ENCODE peak calls at places on chromosome X, in four cellular contexts. X, S, G and A are unnamed samples.

GRCh38 chrX:36218801-36219200 is 299.3 kb downstream of the CFAP47 start:
- DNase-seq in G (no peak), X (no peak), S (no peak), A (no peak)

GRCh38 chrX:51893931-51894696 is 691 bp downstream of the MAGED1 start:
- DNase-seq in G (peak; percentile 55), S (no peak), X (no peak), A (no peak)

GRCh38 chrX:50779694-50780093 is 34.3 kb downstream of the SHROOM4 start:
- DNase-seq in G (no peak), S (no peak), X (no peak), A (no peak)

GRCh38 chrX:38982370-38982769 is 181.1 kb downstream of the MID1IP1 start:
- DNase-seq in S (no peak), G (no peak), X (no peak), A (no peak)

GRCh38 chrX:150366951-150367545 is 3.9 kb downstream of the MAMLD1 start:
- DNase-seq in S (no peak), G (peak; percentile 41), X (no peak), A (peak; percentile 37)

GRCh38 chrX:25726539-25726938 is 411.6 kb upstream of the MAGEB18 start:
- DNase-seq in G (no peak), X (no peak), S (no peak), A (no peak)

GRCh38 chrX:113222305-113222704 is 381.7 kb upstream of the AMOT start:
- DNase-seq in G (no peak), S (no peak), X (no peak), A (no peak)

GRCh38 chrX:86002076-86002896 is 45.1 kb downstream of the CHM start:
- DNase-seq in G (no peak), X (no peak), S (peak; percentile 34), A (peak; percentile 5)

GRCh38 chrX:43141885-43142284 is 363.9 kb upstream of the PPP1R2C start:
- DNase-seq in S (no peak), X (no peak), G (no peak), A (no peak)

GRCh38 chrX:40102393-40103381 is 4.9 kb upstream of the BCOR start:
- DNase-seq in G (no peak), X (no peak), S (no peak), A (no peak)

GRCh38 chrX:153884136-153885076 is 1.6 kb downstream of the L1CAM start:
- DNase-seq in X (no peak), G (peak; percentile 77), S (peak; percentile 42), A (no peak)

GRCh38 chrX:80808854-80809493 is 703 bp downstream of the BRWD3 start:
- DNase-seq in G (no peak), S (peak; percentile 2), X (no peak), A (no peak)

GRCh38 chrX:49106930-49107329 is 16.6 kb downstream of the GPKOW start:
- DNase-seq in X (no peak), G (peak; percentile 48), S (peak; percentile 2), A (peak; percentile 52)

GRCh38 chrX:136866337-136867095 is 14.0 kb downstream of the RBMX start:
- DNase-seq in X (no peak), G (no peak), S (peak; percentile 6), A (no peak)

GRCh38 chrX:140180585-140180984 is 215.3 kb upstream of the CXorf66 start:
- DNase-seq in S (peak; percentile 81), X (no peak), G (no peak), A (peak; percentile 18)

GRCh38 chrX:6067600-6067999 is 161.1 kb downstream of the NLGN4X start:
- DNase-seq in S (no peak), G (no peak), X (no peak), A (no peak)

GRCh38 chrX:54030329-54030728 is 13.9 kb downstream of the PHF8 start:
- DNase-seq in G (no peak), S (no peak), X (no peak), A (no peak)

GRCh38 chrX:129961180-129962083 is 21.0 kb upstream of the BCORL1 start:
- DNase-seq in S (no peak), G (peak; percentile 66), X (peak; percentile 37), A (peak; percentile 25)

GRCh38 chrX:76477352-76477751 is 49.8 kb downstream of the MAGEE1 start:
- DNase-seq in S (no peak), X (no peak), G (no peak), A (no peak)

GRCh38 chrX:19886888-19887531 is 390 bp downstream of the SH3KBP1 start:
- DNase-seq in X (no peak), S (no peak), G (no peak), A (no peak)

GRCh38 chrX:144259054-144259453 is 375.2 kb downstream of the UBE2NL start:
- DNase-seq in G (peak; percentile 24), S (no peak), X (no peak), A (no peak)

GRCh38 chrX:40947276-40947675 is 138.0 kb upstream of the USP9X start:
- DNase-seq in G (no peak), X (no peak), S (peak; percentile 64), A (peak; percentile 3)

GRCh38 chrX:16953606-16954211 is 7.3 kb downstream of the REPS2 start:
- DNase-seq in G (no peak), S (no peak), X (no peak), A (no peak)

GRCh38 chrX:19926095-19926494 is 38.7 kb upstream of the SH3KBP1 start:
- DNase-seq in S (no peak), X (no peak), G (no peak), A (no peak)

GRCh38 chrX:12441376-12442128 is 303.3 kb downstream of the FRMPD4 start:
- DNase-seq in G (no peak), X (no peak), S (peak; percentile 64), A (peak; percentile 85)

GRCh38 chrX:11097920-11098319 is 13.2 kb upstream of the HCCS start:
- DNase-seq in S (no peak), X (no peak), G (no peak), A (no peak)

GRCh38 chrX:3026074-3026588 is 15.1 kb upstream of the ARSF start:
- DNase-seq in X (no peak), S (no peak), G (peak; percentile 49), A (no peak)

GRCh38 chrX:23782863-23783568 is at the start of gene SAT1:
- DNase-seq in X (peak; percentile 82), G (peak; percentile 96), S (peak; percentile 89), A (peak; percentile 92)

GRCh38 chrX:45771560-45772340 is 571.1 kb upstream of the DIPK2B start:
- DNase-seq in X (peak; percentile 7), S (peak; percentile 44), G (no peak), A (peak; percentile 58)

GRCh38 chrX:11143931-11144678 is 33.0 kb downstream of the HCCS start:
- DNase-seq in G (peak; percentile 82), S (peak; percentile 43), X (no peak), A (peak; percentile 63)

GRCh38 chrX:31547416-31547815 is 475.6 kb upstream of the FTHL17 start:
- DNase-seq in X (no peak), G (no peak), S (no peak), A (no peak)

GRCh38 chrX:46712733-46713132 is 46.2 kb downstream of the SLC9A7 start:
- DNase-seq in S (no peak), G (no peak), X (no peak), A (no peak)

GRCh38 chrX:69073721-69074120 is 91.5 kb downstream of the PJA1 start:
- DNase-seq in S (no peak), X (no peak), G (no peak), A (no peak)